ENCODE peak calls at places on chromosomes 3 and 15, in five cellular contexts. One of them, this sample, is unnamed.

GRCh38 chr15:77021803-77022381 is 27.0 kb downstream of the PSTPIP1 start:
- DNase-seq in iris pigment epithelial cell: peak
- DNase-seq in occipital lobe: no peak
- DNase-seq in stimulated activated CD4-positive, alpha-beta T cell treated with anti-CD3 and anti-CD28 coated beads, Interleukin-4, amount 100 ng/mL, for 24 hours: peak
- DNase-seq in posterior vena cava: peak
- DNase-seq in this sample: no peak

GRCh38 chr3:25558106-25558505 is 106.6 kb downstream of the TOP2B start:
- DNase-seq in occipital lobe: no peak
- DNase-seq in iris pigment epithelial cell: peak
- DNase-seq in posterior vena cava: no peak
- DNase-seq in stimulated activated CD4-positive, alpha-beta T cell treated with anti-CD3 and anti-CD28 coated beads, Interleukin-4, amount 100 ng/mL, for 24 hours: no peak
- DNase-seq in this sample: no peak

GRCh38 chr3:56988874-56989433 is 71.5 kb upstream of the SPATA12 start:
- DNase-seq in iris pigment epithelial cell: peak
- DNase-seq in stimulated activated CD4-positive, alpha-beta T cell treated with anti-CD3 and anti-CD28 coated beads, Interleukin-4, amount 100 ng/mL, for 24 hours: peak
- DNase-seq in posterior vena cava: peak
- DNase-seq in occipital lobe: peak
- DNase-seq in this sample: peak

GRCh38 chr15:94535298-94536048 is 304.1 kb downstream of the MCTP2 start:
- DNase-seq in posterior vena cava: no peak
- DNase-seq in occipital lobe: no peak
- DNase-seq in iris pigment epithelial cell: no peak
- DNase-seq in stimulated activated CD4-positive, alpha-beta T cell treated with anti-CD3 and anti-CD28 coated beads, Interleukin-4, amount 100 ng/mL, for 24 hours: no peak
- DNase-seq in this sample: no peak

GRCh38 chr3:47342156-47342555 is 38.7 kb upstream of the PTPN23 start:
- DNase-seq in stimulated activated CD4-positive, alpha-beta T cell treated with anti-CD3 and anti-CD28 coated beads, Interleukin-4, amount 100 ng/mL, for 24 hours: no peak
- DNase-seq in posterior vena cava: no peak
- DNase-seq in occipital lobe: no peak
- DNase-seq in iris pigment epithelial cell: peak
- DNase-seq in this sample: no peak

GRCh38 chr15:96344706-96345559 is 14.4 kb downstream of the NR2F2 start:
- DNase-seq in stimulated activated CD4-positive, alpha-beta T cell treated with anti-CD3 and anti-CD28 coated beads, Interleukin-4, amount 100 ng/mL, for 24 hours: no peak
- DNase-seq in iris pigment epithelial cell: no peak
- DNase-seq in occipital lobe: no peak
- DNase-seq in posterior vena cava: peak
- DNase-seq in this sample: no peak

GRCh38 chr15:39153718-39154117 is 427.2 kb upstream of the THBS1 start:
- DNase-seq in posterior vena cava: no peak
- DNase-seq in stimulated activated CD4-positive, alpha-beta T cell treated with anti-CD3 and anti-CD28 coated beads, Interleukin-4, amount 100 ng/mL, for 24 hours: no peak
- DNase-seq in iris pigment epithelial cell: no peak
- DNase-seq in occipital lobe: no peak
- DNase-seq in this sample: peak

GRCh38 chr3:177057768-177058167 is 139.5 kb downstream of the TBL1XR1 start:
- DNase-seq in iris pigment epithelial cell: no peak
- DNase-seq in occipital lobe: no peak
- DNase-seq in posterior vena cava: no peak
- DNase-seq in stimulated activated CD4-positive, alpha-beta T cell treated with anti-CD3 and anti-CD28 coated beads, Interleukin-4, amount 100 ng/mL, for 24 hours: peak
- DNase-seq in this sample: no peak

GRCh38 chr3:64501298-64501906 is 186.4 kb downstream of the ADAMTS9 start:
- DNase-seq in occipital lobe: no peak
- DNase-seq in stimulated activated CD4-positive, alpha-beta T cell treated with anti-CD3 and anti-CD28 coated beads, Interleukin-4, amount 100 ng/mL, for 24 hours: no peak
- DNase-seq in iris pigment epithelial cell: peak
- DNase-seq in posterior vena cava: no peak
- DNase-seq in this sample: peak

GRCh38 chr3:183149915-183150825 is 12.4 kb downstream of the LAMP3 start:
- DNase-seq in stimulated activated CD4-positive, alpha-beta T cell treated with anti-CD3 and anti-CD28 coated beads, Interleukin-4, amount 100 ng/mL, for 24 hours: no peak
- DNase-seq in occipital lobe: no peak
- DNase-seq in posterior vena cava: no peak
- DNase-seq in iris pigment epithelial cell: peak
- DNase-seq in this sample: no peak

GRCh38 chr15:89775815-89776214 is 317 bp upstream of the MESP2 start:
- DNase-seq in posterior vena cava: peak
- DNase-seq in stimulated activated CD4-positive, alpha-beta T cell treated with anti-CD3 and anti-CD28 coated beads, Interleukin-4, amount 100 ng/mL, for 24 hours: no peak
- DNase-seq in iris pigment epithelial cell: no peak
- DNase-seq in occipital lobe: no peak
- DNase-seq in this sample: no peak

GRCh38 chr15:72785452-72786243 is 2.1 kb upstream of the ADPGK start:
- DNase-seq in occipital lobe: peak
- DNase-seq in stimulated activated CD4-positive, alpha-beta T cell treated with anti-CD3 and anti-CD28 coated beads, Interleukin-4, amount 100 ng/mL, for 24 hours: peak
- DNase-seq in posterior vena cava: no peak
- DNase-seq in iris pigment epithelial cell: peak
- DNase-seq in this sample: no peak

GRCh38 chr3:20307378-20307777 is 121.4 kb upstream of the SGO1 start:
- DNase-seq in occipital lobe: no peak
- DNase-seq in posterior vena cava: no peak
- DNase-seq in iris pigment epithelial cell: no peak
- DNase-seq in stimulated activated CD4-positive, alpha-beta T cell treated with anti-CD3 and anti-CD28 coated beads, Interleukin-4, amount 100 ng/mL, for 24 hours: no peak
- DNase-seq in this sample: no peak

GRCh38 chr15:70050970-70051369 is 46.7 kb downstream of the TLE3 start:
- DNase-seq in stimulated activated CD4-positive, alpha-beta T cell treated with anti-CD3 and anti-CD28 coated beads, Interleukin-4, amount 100 ng/mL, for 24 hours: no peak
- DNase-seq in posterior vena cava: peak
- DNase-seq in occipital lobe: no peak
- DNase-seq in iris pigment epithelial cell: no peak
- DNase-seq in this sample: no peak

GRCh38 chr15:34323217-34323616 is 14.4 kb downstream of the SLC12A6 start:
- DNase-seq in iris pigment epithelial cell: no peak
- DNase-seq in stimulated activated CD4-positive, alpha-beta T cell treated with anti-CD3 and anti-CD28 coated beads, Interleukin-4, amount 100 ng/mL, for 24 hours: no peak
- DNase-seq in occipital lobe: no peak
- DNase-seq in posterior vena cava: no peak
- DNase-seq in this sample: no peak

GRCh38 chr15:51163843-51164242 is 69.1 kb upstream of the TNFAIP8L3 start:
- DNase-seq in iris pigment epithelial cell: no peak
- DNase-seq in occipital lobe: no peak
- DNase-seq in stimulated activated CD4-positive, alpha-beta T cell treated with anti-CD3 and anti-CD28 coated beads, Interleukin-4, amount 100 ng/mL, for 24 hours: no peak
- DNase-seq in posterior vena cava: no peak
- DNase-seq in this sample: no peak

GRCh38 chr15:96109820-96110219 is 220.7 kb upstream of the NR2F2 start:
- DNase-seq in iris pigment epithelial cell: no peak
- DNase-seq in stimulated activated CD4-positive, alpha-beta T cell treated with anti-CD3 and anti-CD28 coated beads, Interleukin-4, amount 100 ng/mL, for 24 hours: no peak
- DNase-seq in posterior vena cava: no peak
- DNase-seq in occipital lobe: no peak
- DNase-seq in this sample: no peak

GRCh38 chr3:34174740-34175139 is 376.3 kb downstream of the PDCD6IP start:
- DNase-seq in iris pigment epithelial cell: no peak
- DNase-seq in posterior vena cava: no peak
- DNase-seq in occipital lobe: no peak
- DNase-seq in stimulated activated CD4-positive, alpha-beta T cell treated with anti-CD3 and anti-CD28 coated beads, Interleukin-4, amount 100 ng/mL, for 24 hours: no peak
- DNase-seq in this sample: no peak

GRCh38 chr3:161108840-161109239 is 3.7 kb upstream of the B3GALNT1 start:
- DNase-seq in stimulated activated CD4-positive, alpha-beta T cell treated with anti-CD3 and anti-CD28 coated beads, Interleukin-4, amount 100 ng/mL, for 24 hours: no peak
- DNase-seq in iris pigment epithelial cell: peak
- DNase-seq in posterior vena cava: no peak
- DNase-seq in occipital lobe: no peak
- DNase-seq in this sample: no peak

GRCh38 chr3:148930785-148931184 is 60.6 kb upstream of the GYG1 start:
- DNase-seq in occipital lobe: no peak
- DNase-seq in posterior vena cava: no peak
- DNase-seq in stimulated activated CD4-positive, alpha-beta T cell treated with anti-CD3 and anti-CD28 coated beads, Interleukin-4, amount 100 ng/mL, for 24 hours: no peak
- DNase-seq in iris pigment epithelial cell: peak
- DNase-seq in this sample: no peak

GRCh38 chr3:55434789-55435188 is 52.3 kb downstream of the WNT5A start:
- DNase-seq in posterior vena cava: no peak
- DNase-seq in occipital lobe: no peak
- DNase-seq in stimulated activated CD4-positive, alpha-beta T cell treated with anti-CD3 and anti-CD28 coated beads, Interleukin-4, amount 100 ng/mL, for 24 hours: no peak
- DNase-seq in iris pigment epithelial cell: peak
- DNase-seq in this sample: peak

GRCh38 chr3:69420781-69421520 is 35.1 kb upstream of the FRMD4B start:
- DNase-seq in occipital lobe: no peak
- DNase-seq in stimulated activated CD4-positive, alpha-beta T cell treated with anti-CD3 and anti-CD28 coated beads, Interleukin-4, amount 100 ng/mL, for 24 hours: no peak
- DNase-seq in iris pigment epithelial cell: no peak
- DNase-seq in posterior vena cava: peak
- DNase-seq in this sample: no peak

GRCh38 chr3:189355481-189356201 is 183.9 kb downstream of the TPRG1 start:
- DNase-seq in occipital lobe: no peak
- DNase-seq in stimulated activated CD4-positive, alpha-beta T cell treated with anti-CD3 and anti-CD28 coated beads, Interleukin-4, amount 100 ng/mL, for 24 hours: peak
- DNase-seq in posterior vena cava: no peak
- DNase-seq in iris pigment epithelial cell: peak
- DNase-seq in this sample: no peak

This sample was measured in SHP77.